ENCODE peak calls at places on chromosomes 1 and 21, in seven cellular contexts. C, M, O, A, V, S and Y are unnamed samples.

GRCh38 chr1:33346921-33347649 is 26.2 kb upstream of the A3GALT2 start:
- DNase-seq in M (no peak), C (no peak), A (peak; percentile 63), S (no peak), O (no peak), V (peak; percentile 91), Y (no peak)

GRCh38 chr1:177423083-177423482 is 252.3 kb downstream of the BRINP2 start:
- DNase-seq in S (no peak), A (no peak), C (no peak), O (no peak), V (no peak), M (no peak), Y (no peak)

GRCh38 chr1:203839081-203839480 is 22.3 kb upstream of the SNRPE start:
- DNase-seq in S (no peak), V (no peak), M (no peak), O (no peak), C (no peak), A (no peak), Y (peak; percentile 35)

GRCh38 chr1:65459397-65459768 is 38.9 kb downstream of the LEPR start:
- DNase-seq in A (no peak), O (no peak), M (no peak), V (peak; percentile 54), S (peak; percentile 42), C (no peak), Y (peak; percentile 32)

GRCh38 chr1:211928993-211929637 is 98.6 kb upstream of the LPGAT1 start:
- DNase-seq in V (no peak), C (no peak), S (no peak), O (no peak), M (no peak), A (peak; percentile 65), Y (peak; percentile 63)

GRCh38 chr1:67489643-67490042 is 59.4 kb upstream of the SERBP1 start:
- DNase-seq in V (no peak), A (no peak), S (no peak), O (no peak), C (no peak), M (no peak), Y (peak; percentile 23)

GRCh38 chr1:179092896-179093461 is 11.1 kb downstream of the TOR3A start:
- DNase-seq in A (no peak), C (no peak), V (no peak), O (no peak), M (no peak), S (no peak), Y (no peak)

GRCh38 chr1:19209439-19209989 is 552 bp downstream of the UBR4 start:
- DNase-seq in V (peak; percentile 60), A (peak; percentile 21), M (no peak), O (peak; percentile 5), S (peak; percentile 19), C (no peak), Y (peak; percentile 70)

GRCh38 chr21:38311091-38311490 is 54.3 kb downstream of the KCNJ15 start:
- DNase-seq in S (no peak), C (no peak), O (no peak), A (no peak), V (no peak), M (no peak), Y (no peak)

GRCh38 chr1:67780637-67781036 is 52.6 kb downstream of the GNG12 start:
- DNase-seq in O (no peak), S (no peak), C (no peak), A (no peak), M (no peak), V (no peak), Y (no peak)

GRCh38 chr1:39566441-39567137 is 10.0 kb downstream of the PABPC4 start:
- DNase-seq in A (peak; percentile 89), M (no peak), V (no peak), C (no peak), S (no peak), O (no peak), Y (no peak)